ENCODE peak calls at places on chromosome 21, in nine cellular contexts. One of them, this sample, is unnamed.

GRCh38 chr21:45376459-45377324 is 28.3 kb upstream of the COL18A1 start:
- DNase-seq in IMR-90: no peak
- DNase-seq in H54: no peak
- DNase-seq in NCI-H1436: no peak
- DNase-seq in astrocyte of the spinal cord: no peak
- DNase-seq in astrocyte of the cerebellum: no peak
- DNase-seq in activated naive CD4-positive, alpha-beta T cell: no peak
- DNase-seq in dorsolateral prefrontal cortex: peak
- DNase-seq in cardiac muscle cell: no peak
- DNase-seq in this sample: no peak

GRCh38 chr21:39869141-39869818 is 2.0 kb downstream of the PCP4 start:
- DNase-seq in NCI-H1436: no peak
- DNase-seq in astrocyte of the cerebellum: no peak
- DNase-seq in IMR-90: no peak
- DNase-seq in cardiac muscle cell: no peak
- DNase-seq in H54: no peak
- DNase-seq in activated naive CD4-positive, alpha-beta T cell: no peak
- DNase-seq in astrocyte of the spinal cord: no peak
- DNase-seq in dorsolateral prefrontal cortex: no peak
- DNase-seq in this sample: no peak

GRCh38 chr21:42652527-42653491 is 612 bp upstream of the PDE9A start:
- DNase-seq in dorsolateral prefrontal cortex: peak
- DNase-seq in IMR-90: peak
- DNase-seq in activated naive CD4-positive, alpha-beta T cell: no peak
- DNase-seq in NCI-H1436: no peak
- DNase-seq in cardiac muscle cell: peak
- DNase-seq in astrocyte of the spinal cord: peak
- DNase-seq in H54: peak
- DNase-seq in astrocyte of the cerebellum: no peak
- DNase-seq in this sample: peak

GRCh38 chr21:29114765-29115164 is 15.7 kb upstream of the MAP3K7CL start:
- DNase-seq in activated naive CD4-positive, alpha-beta T cell: no peak
- DNase-seq in dorsolateral prefrontal cortex: no peak
- DNase-seq in astrocyte of the cerebellum: peak
- DNase-seq in astrocyte of the spinal cord: peak
- DNase-seq in H54: peak
- DNase-seq in NCI-H1436: no peak
- DNase-seq in cardiac muscle cell: no peak
- DNase-seq in IMR-90: peak
- DNase-seq in this sample: peak

GRCh38 chr21:20997633-20998455 is at the start of gene NCAM2:
- DNase-seq in NCI-H1436: peak
- DNase-seq in IMR-90: peak
- DNase-seq in astrocyte of the cerebellum: peak
- DNase-seq in dorsolateral prefrontal cortex: peak
- DNase-seq in cardiac muscle cell: peak
- DNase-seq in H54: peak
- DNase-seq in astrocyte of the spinal cord: peak
- DNase-seq in activated naive CD4-positive, alpha-beta T cell: peak
- DNase-seq in this sample: peak

GRCh38 chr21:15976807-15977206 is 247.0 kb downstream of the USP25 start:
- DNase-seq in IMR-90: no peak
- DNase-seq in cardiac muscle cell: peak
- DNase-seq in dorsolateral prefrontal cortex: no peak
- DNase-seq in astrocyte of the cerebellum: no peak
- DNase-seq in H54: no peak
- DNase-seq in astrocyte of the spinal cord: no peak
- DNase-seq in NCI-H1436: no peak
- DNase-seq in activated naive CD4-positive, alpha-beta T cell: no peak
- DNase-seq in this sample: peak

GRCh38 chr21:34801519-34802132 is 132.8 kb downstream of the CLIC6 start:
- DNase-seq in IMR-90: no peak
- DNase-seq in dorsolateral prefrontal cortex: no peak
- DNase-seq in H54: no peak
- DNase-seq in astrocyte of the cerebellum: no peak
- DNase-seq in activated naive CD4-positive, alpha-beta T cell: no peak
- DNase-seq in NCI-H1436: no peak
- DNase-seq in astrocyte of the spinal cord: no peak
- DNase-seq in cardiac muscle cell: no peak
- DNase-seq in this sample: peak

GRCh38 chr21:31879251-31879650 is 6.4 kb downstream of the HUNK start:
- DNase-seq in NCI-H1436: no peak
- DNase-seq in cardiac muscle cell: no peak
- DNase-seq in dorsolateral prefrontal cortex: no peak
- DNase-seq in astrocyte of the cerebellum: no peak
- DNase-seq in activated naive CD4-positive, alpha-beta T cell: no peak
- DNase-seq in IMR-90: no peak
- DNase-seq in H54: no peak
- DNase-seq in astrocyte of the spinal cord: no peak
- DNase-seq in this sample: no peak

GRCh38 chr21:45204395-45204794 is 83.3 kb downstream of the POFUT2 start:
- DNase-seq in H54: no peak
- DNase-seq in cardiac muscle cell: no peak
- DNase-seq in activated naive CD4-positive, alpha-beta T cell: no peak
- DNase-seq in IMR-90: no peak
- DNase-seq in dorsolateral prefrontal cortex: no peak
- DNase-seq in astrocyte of the spinal cord: no peak
- DNase-seq in NCI-H1436: no peak
- DNase-seq in astrocyte of the cerebellum: no peak
- DNase-seq in this sample: no peak

GRCh38 chr21:32611471-32611997 is 643 bp downstream of the CFAP298 start:
- DNase-seq in dorsolateral prefrontal cortex: no peak
- DNase-seq in astrocyte of the spinal cord: peak
- DNase-seq in H54: peak
- DNase-seq in activated naive CD4-positive, alpha-beta T cell: no peak
- DNase-seq in IMR-90: peak
- DNase-seq in cardiac muscle cell: peak
- DNase-seq in NCI-H1436: no peak
- DNase-seq in astrocyte of the cerebellum: no peak
- DNase-seq in this sample: peak

GRCh38 chr21:31500976-31501375 is 156.9 kb upstream of the TIAM1 start:
- DNase-seq in NCI-H1436: no peak
- DNase-seq in H54: no peak
- DNase-seq in cardiac muscle cell: no peak
- DNase-seq in activated naive CD4-positive, alpha-beta T cell: no peak
- DNase-seq in astrocyte of the cerebellum: no peak
- DNase-seq in astrocyte of the spinal cord: no peak
- DNase-seq in dorsolateral prefrontal cortex: no peak
- DNase-seq in IMR-90: no peak
- DNase-seq in this sample: no peak

GRCh38 chr21:36427502-36427901 is 42.3 kb downstream of the CHAF1B start:
- DNase-seq in activated naive CD4-positive, alpha-beta T cell: no peak
- DNase-seq in astrocyte of the cerebellum: no peak
- DNase-seq in H54: no peak
- DNase-seq in astrocyte of the spinal cord: no peak
- DNase-seq in NCI-H1436: no peak
- DNase-seq in cardiac muscle cell: no peak
- DNase-seq in IMR-90: no peak
- DNase-seq in dorsolateral prefrontal cortex: no peak
- DNase-seq in this sample: no peak

GRCh38 chr21:38438476-38438893 is 59.8 kb downstream of the ERG start:
- DNase-seq in cardiac muscle cell: peak
- DNase-seq in NCI-H1436: no peak
- DNase-seq in H54: no peak
- DNase-seq in astrocyte of the spinal cord: peak
- DNase-seq in IMR-90: peak
- DNase-seq in dorsolateral prefrontal cortex: no peak
- DNase-seq in activated naive CD4-positive, alpha-beta T cell: no peak
- DNase-seq in astrocyte of the cerebellum: peak
- DNase-seq in this sample: peak

GRCh38 chr21:26409735-26410134 is 163.4 kb downstream of the CYYR1 start:
- DNase-seq in H54: no peak
- DNase-seq in NCI-H1436: no peak
- DNase-seq in dorsolateral prefrontal cortex: no peak
- DNase-seq in astrocyte of the spinal cord: no peak
- DNase-seq in cardiac muscle cell: no peak
- DNase-seq in activated naive CD4-positive, alpha-beta T cell: no peak
- DNase-seq in astrocyte of the cerebellum: no peak
- DNase-seq in IMR-90: no peak
- DNase-seq in this sample: no peak

GRCh38 chr21:35136586-35137254 is 87.6 kb upstream of the RUNX1 start:
- DNase-seq in IMR-90: peak
- DNase-seq in NCI-H1436: no peak
- DNase-seq in astrocyte of the spinal cord: peak
- DNase-seq in activated naive CD4-positive, alpha-beta T cell: no peak
- DNase-seq in H54: peak
- DNase-seq in astrocyte of the cerebellum: no peak
- DNase-seq in cardiac muscle cell: no peak
- DNase-seq in dorsolateral prefrontal cortex: no peak
- DNase-seq in this sample: peak

GRCh38 chr21:16116798-16117197 is 387.0 kb downstream of the USP25 start:
- DNase-seq in astrocyte of the cerebellum: peak
- DNase-seq in activated naive CD4-positive, alpha-beta T cell: no peak
- DNase-seq in H54: no peak
- DNase-seq in astrocyte of the spinal cord: peak
- DNase-seq in dorsolateral prefrontal cortex: no peak
- DNase-seq in cardiac muscle cell: no peak
- DNase-seq in IMR-90: peak
- DNase-seq in NCI-H1436: no peak
- DNase-seq in this sample: peak

This sample was measured in iris pigment epithelial cell.